ENCODE peak calls at places on chromosomes 5 and 9, in five cellular contexts. K is mesendoderm, Y is mesenchymal stem cell, M is H9, E is IMR-90. T is an unnamed sample.

GRCh38 chr5:10454591-10455272 is 13.1 kb downstream of the ROPN1L start:
- DNase-seq in K (no peak), Y (peak), M (no peak), E (peak), T (peak)

GRCh38 chr9:93133641-93134017 is 422 bp downstream of the NINJ1 start:
- DNase-seq in K (peak), Y (peak), M (no peak), E (peak), T (peak)

GRCh38 chr9:137241490-137242328 is 622 bp downstream of the TUBB4B start:
- DNase-seq in K (no peak), Y (peak), M (no peak), E (peak), T (peak)

GRCh38 chr5:38979535-38979934 is 94.7 kb downstream of the RICTOR start:
- DNase-seq in K (no peak), Y (no peak), M (no peak), E (no peak), T (no peak)

GRCh38 chr9:92598382-92598781 is 62.6 kb upstream of the ECM2 start:
- DNase-seq in K (no peak), Y (no peak), M (no peak), E (no peak), T (no peak)

GRCh38 chr5:109921735-109922395 is 232.1 kb downstream of the MAN2A1 start:
- DNase-seq in K (no peak), Y (no peak), M (no peak), E (no peak), T (no peak)

GRCh38 chr9:81069923-81070322 is 619.4 kb downstream of the TLE1 start:
- DNase-seq in K (no peak), Y (no peak), M (no peak), E (peak), T (no peak)

GRCh38 chr5:81142108-81142507 is 91.0 kb upstream of the CKMT2 start:
- DNase-seq in K (no peak), Y (no peak), M (no peak), E (no peak), T (no peak)

GRCh38 chr9:109258619-109259321 is 62.1 kb downstream of the EPB41L4B start:
- DNase-seq in K (peak), Y (no peak), M (peak), E (no peak), T (no peak)

GRCh38 chr5:150642567-150642927 is 2.1 kb downstream of the SYNPO start:
- DNase-seq in K (peak), Y (peak), M (no peak), E (peak), T (peak)

GRCh38 chr9:98887918-98888510 is 55.7 kb upstream of the COL15A1 start:
- DNase-seq in K (no peak), Y (no peak), M (no peak), E (peak), T (no peak)

GRCh38 chr9:14508884-14509283 is 184.3 kb downstream of the ZDHHC21 start:
- DNase-seq in K (no peak), Y (no peak), M (no peak), E (no peak), T (no peak)

GRCh38 chr5:52787600-52788504 is at the start of the genes ITGA1 and PELO:
- DNase-seq in K (peak), Y (peak), M (peak), E (peak), T (peak)

GRCh38 chr5:168104811-168105481 is 186.5 kb upstream of the WWC1 start:
- DNase-seq in K (peak), Y (no peak), M (peak), E (no peak), T (no peak)

GRCh38 chr5:149581192-149581861 is at the start of gene ARHGEF37:
- DNase-seq in K (peak), Y (peak), M (peak), E (no peak), T (peak)

GRCh38 chr9:21357479-21358290 is 7.0 kb upstream of the IFNA6 start:
- DNase-seq in K (no peak), Y (peak), M (no peak), E (no peak), T (no peak)

GRCh38 chr9:9557804-9558334 is 1054.9 kb downstream of the PTPRD start:
- DNase-seq in K (peak), Y (no peak), M (peak), E (no peak), T (no peak)

GRCh38 chr5:157802747-157803146 is 56.2 kb downstream of the CLINT1 start:
- DNase-seq in K (no peak), Y (no peak), M (no peak), E (no peak), T (peak)

GRCh38 chr9:134217431-134218210 is 53.3 kb upstream of the RNU6ATAC start:
- DNase-seq in K (peak), Y (no peak), M (no peak), E (no peak), T (no peak)

GRCh38 chr5:77843570-77844407 is 67.7 kb upstream of the TBCA start:
- DNase-seq in K (peak), Y (no peak), M (peak), E (no peak), T (no peak)

GRCh38 chr5:140351609-140352334 is 5.4 kb upstream of the HBEGF start:
- DNase-seq in K (peak), Y (peak), M (no peak), E (peak), T (peak)

GRCh38 chr5:140869555-140869886 is 764 bp downstream of the PCDHA11 start:
- DNase-seq in K (no peak), Y (no peak), M (no peak), E (no peak), T (no peak)

GRCh38 chr5:159819671-159820411 is 96.4 kb upstream of the ADRA1B start:
- DNase-seq in K (no peak), Y (peak), M (no peak), E (no peak), T (peak)

GRCh38 chr5:157143127-157143959 is 678 bp upstream of the MED7 start:
- DNase-seq in K (no peak), Y (no peak), M (no peak), E (peak), T (no peak)

GRCh38 chr5:8675182-8675581 is 806.2 kb downstream of the MTRR start:
- DNase-seq in K (no peak), Y (no peak), M (no peak), E (no peak), T (no peak)

GRCh38 chr5:82467006-82467561 is 188.9 kb upstream of the RPS23 start:
- DNase-seq in K (peak), Y (no peak), M (no peak), E (no peak), T (no peak)

GRCh38 chr5:179974281-179974945 is 66.7 kb upstream of the TBC1D9B start:
- DNase-seq in K (no peak), Y (no peak), M (no peak), E (no peak), T (no peak)

GRCh38 chr9:36962721-36963120 is 71.3 kb downstream of the PAX5 start:
- DNase-seq in K (no peak), Y (no peak), M (peak), E (no peak), T (no peak)
- H3K18ac ChIP-seq in K (no peak), Y (no peak), M (no peak), E (no peak), T (no peak)

GRCh38 chr9:132948482-132949050 is 4.2 kb upstream of the TSC1 start:
- DNase-seq in K (no peak), Y (no peak), M (no peak), E (no peak), T (no peak)

GRCh38 chr9:132946216-132946615 is 1.8 kb upstream of the TSC1 start:
- DNase-seq in K (peak), Y (peak), M (no peak), E (no peak), T (no peak)

GRCh38 chr9:132947751-132948150 is 3.3 kb upstream of the TSC1 start:
- DNase-seq in K (no peak), Y (no peak), M (no peak), E (no peak), T (no peak)

GRCh38 chr9:132945186-132946130 is 1.0 kb upstream of the TSC1 start:
- DNase-seq in K (peak), Y (no peak), M (no peak), E (no peak), T (peak)

GRCh38 chr9:132946624-132947295 is 2.3 kb upstream of the TSC1 start:
- DNase-seq in K (peak), Y (peak), M (peak), E (peak), T (no peak)
- H3K18ac ChIP-seq in K (no peak), Y (no peak), M (no peak), E (peak), T (no peak)

DNA sequence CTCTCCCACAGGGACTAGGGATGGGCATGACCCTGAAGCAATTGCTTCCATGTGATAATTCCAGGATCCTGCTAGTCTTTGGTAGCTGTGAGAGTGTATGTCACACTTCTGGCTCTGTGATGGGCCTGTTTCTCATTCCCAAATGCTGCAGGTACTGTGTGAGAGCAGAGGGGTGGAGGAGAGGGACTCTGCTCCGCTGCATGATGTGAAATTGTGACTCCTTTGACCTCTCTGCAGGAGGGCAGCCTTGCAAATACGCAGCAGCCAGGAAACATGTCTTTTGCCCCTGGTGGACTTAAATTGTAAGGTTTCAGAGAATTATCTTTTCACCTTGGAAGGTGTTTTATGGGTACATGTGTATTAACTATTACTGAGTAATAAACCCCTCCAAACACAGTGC is 61.6 kb downstream of the SFXN1 start:
- DNase-seq in K (peak), Y (no peak), M (no peak), E (no peak), T (no peak)
- H3K18ac ChIP-seq in K (no peak), Y (no peak), M (no peak), E (no peak), T (no peak)

GRCh38 chr9:27561697-27562096 is 11.6 kb downstream of the C9orf72 start:
- DNase-seq in K (no peak), Y (no peak), M (no peak), E (no peak), T (no peak)
- H3K18ac ChIP-seq in K (no peak), Y (no peak), M (no peak), E (no peak), T (no peak)

GRCh38 chr9:135370411-135371375 is 108.9 kb upstream of the PPP1R26 start:
- DNase-seq in K (no peak), Y (no peak), M (peak), E (no peak), T (no peak)

GRCh38 chr9:135371535-135371934 is 108.0 kb upstream of the PPP1R26 start:
- DNase-seq in K (no peak), Y (no peak), M (no peak), E (no peak), T (no peak)

GRCh38 chr9:135372501-135373008 is 107.0 kb upstream of the PPP1R26 start:
- DNase-seq in K (no peak), Y (no peak), M (no peak), E (no peak), T (no peak)

GRCh38 chr9:135373151-135373685 is 106.4 kb upstream of the PPP1R26 start:
- DNase-seq in K (no peak), Y (no peak), M (no peak), E (no peak), T (no peak)

DNA sequence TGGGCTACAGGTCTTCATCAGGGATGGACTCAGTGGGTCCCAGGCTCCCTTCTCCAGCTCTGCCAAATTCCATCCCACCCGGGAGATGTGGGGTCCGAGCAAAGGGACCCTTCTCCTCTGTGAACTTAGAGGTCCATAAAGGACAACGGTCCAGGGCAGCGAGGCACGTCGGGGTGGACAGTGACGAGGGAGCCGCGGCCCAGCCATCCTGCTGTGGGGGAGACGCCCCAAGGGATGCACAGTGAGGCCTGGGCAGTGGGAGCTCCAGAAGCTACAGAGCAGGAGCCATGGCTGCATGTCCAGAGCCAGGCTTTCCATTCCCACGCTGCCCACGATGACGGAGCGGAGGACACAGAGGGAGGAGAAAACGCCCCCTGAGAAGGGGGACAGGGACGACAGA is 107.5 kb upstream of the PPP1R26 start:
- DNase-seq in K (no peak), Y (no peak), M (no peak), E (no peak), T (no peak)
- H3K18ac ChIP-seq in K (no peak), Y (no peak), M (no peak), E (no peak), T (no peak)

DNA sequence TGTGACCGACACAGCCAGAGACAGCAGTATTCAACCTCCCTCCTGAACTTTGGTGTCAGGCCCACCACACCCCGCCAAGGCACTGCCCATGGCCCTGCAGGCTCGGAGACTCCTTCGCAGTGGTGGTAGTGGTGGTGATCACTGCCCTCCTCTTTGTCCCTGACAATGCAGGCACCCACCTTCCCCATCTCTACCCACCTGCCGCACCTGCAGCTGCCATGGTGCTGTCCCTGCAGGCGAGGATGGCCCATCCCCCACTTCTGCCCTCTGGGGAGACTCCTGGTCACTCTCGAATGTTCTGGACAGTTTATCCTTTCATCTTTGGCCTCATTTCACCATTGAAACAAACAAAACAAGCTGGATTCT is 4.4 kb upstream of the IL4 start:
- DNase-seq in K (no peak), Y (no peak), M (no peak), E (no peak), T (no peak)
- H3K18ac ChIP-seq in K (no peak), Y (no peak), M (no peak), E (no peak), T (no peak)

GRCh38 chr9:79757074-79757473 is 185.3 kb downstream of the TLE4 start:
- DNase-seq in K (no peak), Y (peak), M (no peak), E (no peak), T (no peak)
- H3K18ac ChIP-seq in K (no peak), Y (no peak), M (no peak), E (no peak), T (peak)

GRCh38 chr9:110892689-110893088 is 145.6 kb downstream of the LPAR1 start:
- DNase-seq in K (no peak), Y (no peak), M (no peak), E (no peak), T (no peak)
- H3K18ac ChIP-seq in K (no peak), Y (no peak), M (no peak), E (peak), T (no peak)